ENCODE peak calls at places on chromosomes 6 and 20, in six cellular contexts. Q is endothelial cell of umbilical vein, V is GM12878, K is A549, Z is K562, A is HepG2. O is an unnamed sample.

GRCh38 chr6:112007805-112008204 is 46.1 kb upstream of the CCN6 start:
- DNase-seq in Z (no peak), V (no peak), Q (peak), K (no peak), A (no peak), O (peak)

GRCh38 chr6:85983032-85983659 is 340.5 kb upstream of the SYNCRIP start:
- DNase-seq in K (no peak), Z (no peak), A (no peak), Q (no peak), V (no peak), O (no peak)

GRCh38 chr6:141701732-141702131 is 431.0 kb upstream of the GJE1 start:
- DNase-seq in Z (no peak), K (no peak), Q (no peak), V (no peak), A (no peak), O (no peak)

GRCh38 chr6:56757585-56757984 is 114.9 kb upstream of the DST start:
- DNase-seq in Z (no peak), Q (peak), K (peak), A (peak), V (no peak), O (peak)

GRCh38 chr20:62366370-62367135 is 559 bp downstream of the LAMA5 start:
- DNase-seq in Q (no peak), K (peak), V (no peak), Z (peak), A (peak), O (no peak)

GRCh38 chr6:144673807-144674206 is 388.7 kb downstream of the UTRN start:
- DNase-seq in Z (no peak), V (no peak), Q (no peak), A (no peak), K (no peak), O (no peak)

GRCh38 chr6:27720607-27721580 is 191.3 kb downstream of the OR2B2 start:
- DNase-seq in K (peak), V (no peak), Z (peak), A (peak), Q (peak), O (no peak)

GRCh38 chr20:10639762-10640556 is 33.8 kb downstream of the JAG1 start:
- DNase-seq in Z (no peak), A (no peak), Q (no peak), K (no peak), V (no peak), O (no peak)

GRCh38 chr20:7848351-7848750 is 91.9 kb downstream of the HAO1 start:
- DNase-seq in A (no peak), V (no peak), K (no peak), Q (no peak), Z (no peak), O (no peak)

GRCh38 chr6:21022343-21023107 is 488.3 kb downstream of the CDKAL1 start:
- DNase-seq in Q (peak), V (peak), Z (no peak), A (peak), K (no peak), O (no peak)

GRCh38 chr6:88166901-88167624 is 916 bp upstream of the CNR1 start:
- DNase-seq in Q (no peak), K (no peak), Z (no peak), A (no peak), V (no peak), O (no peak)

GRCh38 chr6:139449611-139450000 is 75.2 kb upstream of the CITED2 start:
- DNase-seq in A (no peak), Q (peak), K (no peak), Z (peak), V (no peak), O (no peak)

GRCh38 chr6:39189915-39190544 is 39.2 kb downstream of the KCNK5 start:
- DNase-seq in K (peak), A (peak), Z (peak), Q (no peak), V (no peak), O (peak)

GRCh38 chr20:51666126-51666525 is 102.1 kb downstream of the ATP9A start:
- DNase-seq in A (no peak), Q (no peak), K (no peak), V (no peak), Z (no peak), O (no peak)

GRCh38 chr6:150267686-150268561 is 100.9 kb upstream of the IYD start:
- DNase-seq in Q (no peak), K (no peak), V (no peak), A (no peak), Z (peak), O (no peak)

GRCh38 chr6:20605581-20605980 is 71.3 kb downstream of the CDKAL1 start:
- DNase-seq in K (no peak), Q (no peak), V (no peak), A (no peak), Z (no peak), O (peak)

GRCh38 chr6:19410477-19410876 is 426.7 kb upstream of the ID4 start:
- DNase-seq in K (peak), Q (no peak), V (no peak), Z (no peak), A (no peak), O (no peak)

GRCh38 chr6:125211352-125211751 is 57.8 kb downstream of the TPD52L1 start:
- DNase-seq in A (no peak), Z (no peak), K (no peak), Q (no peak), V (no peak), O (no peak)

GRCh38 chr6:90397929-90398674 is 101.5 kb upstream of the BACH2 start:
- DNase-seq in Q (peak), A (no peak), V (no peak), K (peak), Z (no peak), O (peak)

GRCh38 chr6:130396722-130397121 is 30.9 kb downstream of the TMEM200A start:
- DNase-seq in Q (no peak), Z (no peak), V (no peak), K (no peak), A (no peak), O (no peak)

GRCh38 chr6:63440594-63440993 is 120.8 kb upstream of the LGSN start:
- DNase-seq in V (no peak), A (no peak), Z (no peak), K (peak), Q (no peak), O (no peak)

GRCh38 chr6:35731736-35732532 is 4.9 kb upstream of the ARMC12 start:
- DNase-seq in K (peak), V (peak), A (peak), Z (peak), Q (peak), O (peak)

GRCh38 chr6:70563540-70563939 is 3.2 kb upstream of the SDHAF4 start:
- DNase-seq in Q (no peak), V (no peak), Z (no peak), K (peak), A (no peak), O (no peak)

GRCh38 chr6:44487002-44487401 is 99.5 kb downstream of the CDC5L start:
- DNase-seq in V (no peak), A (no peak), K (no peak), Q (no peak), Z (no peak), O (no peak)

GRCh38 chr6:149482542-149483261 is 2.1 kb downstream of the ZC3H12D start:
- DNase-seq in K (no peak), V (no peak), Z (no peak), A (no peak), Q (no peak), O (peak)

GRCh38 chr6:10373642-10374359 is 41.1 kb downstream of the TFAP2A start:
- DNase-seq in Q (no peak), Z (no peak), V (no peak), A (peak), K (peak), O (no peak)

GRCh38 chr6:108564178-108564577 is 3.5 kb downstream of the FOXO3 start:
- DNase-seq in A (no peak), Q (peak), Z (no peak), V (no peak), K (no peak), O (no peak)

GRCh38 chr6:7821426-7821825 is 89.2 kb downstream of the TXNDC5 start:
- DNase-seq in A (no peak), Z (no peak), Q (no peak), K (no peak), V (no peak), O (no peak)

GRCh38 chr6:163837681-163838431 is 423.3 kb downstream of the QKI start:
- DNase-seq in V (no peak), Q (no peak), Z (no peak), K (no peak), A (no peak), O (no peak)

GRCh38 chr6:111683749-111684267 is 78.1 kb upstream of the TRAF3IP2 start:
- DNase-seq in V (no peak), Z (no peak), A (no peak), Q (peak), K (no peak), O (no peak)

GRCh38 chr20:63361507-63362425 is 617 bp upstream of the CHRNA4 start:
- DNase-seq in V (no peak), A (no peak), Q (no peak), Z (no peak), K (no peak), O (no peak)

GRCh38 chr20:31605902-31606677 is 1.0 kb downstream of the ID1 start:
- DNase-seq in Z (peak), K (no peak), A (peak), Q (peak), V (no peak), O (peak)

GRCh38 chr6:14729186-14729871 is 516.5 kb upstream of the JARID2 start:
- DNase-seq in A (no peak), Q (no peak), V (peak), K (no peak), Z (no peak), O (peak)

GRCh38 chr6:71294121-71294523 is 5.5 kb downstream of the OGFRL1 start:
- DNase-seq in V (no peak), A (no peak), K (no peak), Q (peak), Z (no peak), O (no peak)

GRCh38 chr6:109002100-109002697 is 92.4 kb downstream of the SESN1 start:
- DNase-seq in Q (no peak), A (no peak), K (no peak), Z (no peak), V (no peak), O (no peak)

GRCh38 chr6:68086199-68086598 is 548.9 kb upstream of the ADGRB3 start:
- DNase-seq in Z (no peak), A (no peak), K (no peak), Q (no peak), V (no peak), O (no peak)

GRCh38 chr20:38873050-38873581 is 53.1 kb upstream of the FAM83D start:
- DNase-seq in K (no peak), A (no peak), Z (no peak), Q (no peak), V (peak), O (no peak)

GRCh38 chr6:132734694-132735236 is 20.9 kb upstream of the VNN1 start:
- DNase-seq in V (no peak), A (peak), Z (no peak), Q (no peak), K (peak), O (peak)

GRCh38 chr20:63610581-63611435 is 16.1 kb downstream of the GMEB2 start:
- DNase-seq in Z (no peak), V (no peak), Q (no peak), K (no peak), A (no peak), O (no peak)

DNA sequence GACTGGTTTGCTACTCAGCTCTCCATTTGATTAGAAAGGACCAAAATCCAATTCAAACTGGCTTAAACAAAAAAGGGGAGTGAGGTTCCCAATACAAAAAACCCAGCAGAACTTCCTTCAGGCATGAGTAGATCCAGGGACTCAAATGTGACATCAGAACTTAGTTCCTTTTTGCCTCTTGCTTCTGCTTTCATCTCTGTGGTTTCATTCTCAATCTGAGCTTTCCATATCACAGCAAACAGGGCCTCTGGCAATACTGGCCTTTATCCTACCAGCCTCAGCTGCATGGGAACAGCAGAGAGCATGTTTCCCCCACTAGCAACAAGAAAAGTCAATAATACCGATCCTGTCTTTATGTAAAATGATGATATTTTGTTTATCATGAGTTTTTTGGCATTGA is 28.6 kb upstream of the PRELID3B start:
- DNase-seq in A (no peak), Z (no peak), K (no peak), Q (no peak), V (no peak), O (no peak)
- TF ChIP-seq MYC in A (no peak), Z (no peak), K (no peak), Q (no peak), V (no peak), O (no peak)

DNA sequence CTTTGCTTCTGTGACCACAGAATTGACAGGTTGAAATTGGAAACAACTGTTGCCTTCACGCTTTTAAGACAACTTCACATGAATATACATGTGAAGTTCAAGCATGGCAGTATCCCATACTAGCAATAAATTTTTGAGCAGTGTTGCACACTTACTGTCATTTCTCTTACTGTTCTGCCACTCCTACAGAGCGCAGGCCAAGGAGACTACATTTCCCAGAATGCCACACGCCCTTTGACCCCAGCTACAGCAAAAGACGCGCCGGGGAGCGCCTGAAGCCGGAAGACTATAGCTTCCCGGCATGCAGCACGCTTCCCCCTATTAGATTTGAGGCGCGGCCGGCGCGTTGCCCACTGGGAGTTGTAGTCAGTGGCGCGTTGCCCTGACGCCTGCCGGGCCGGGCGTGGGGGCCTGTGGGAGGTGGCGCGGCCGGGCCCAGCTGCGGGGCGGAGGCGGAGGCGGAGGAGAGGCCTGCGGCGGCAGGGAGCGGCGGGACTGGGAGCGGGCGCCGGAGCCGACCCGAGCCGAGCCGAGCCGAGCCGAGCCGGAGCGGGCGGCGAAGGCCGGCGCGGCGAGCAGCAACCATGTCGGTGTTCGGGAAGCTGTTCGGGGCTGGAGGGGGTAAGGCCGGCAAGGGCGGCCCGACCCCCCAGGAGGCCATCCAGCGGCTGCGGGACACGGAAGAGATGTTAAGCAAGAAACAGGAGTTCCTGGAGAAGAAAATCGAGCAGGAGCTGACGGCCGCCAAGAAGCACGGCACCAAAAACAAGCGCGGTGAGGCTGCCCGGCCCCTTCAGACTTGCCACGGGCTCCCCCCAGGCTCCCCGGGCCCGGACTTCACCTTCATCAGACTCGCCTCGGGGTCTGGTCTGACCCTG is at the start of gene CHMP4B:
- DNase-seq in Q (peak), K (peak), Z (peak), V (peak), A (peak), O (peak)
- TF ChIP-seq POLR2A in Q (peak), K (peak), Z (no peak), V (peak), A (peak), O (peak)

GRCh38 chr6:30380464-30380863 is 35.5 kb downstream of the RPP21 start:
- DNase-seq in A (no peak), V (no peak), K (no peak), Z (no peak), Q (no peak), O (no peak)

GRCh38 chr6:30378290-30378937 is 33.5 kb downstream of the RPP21 start:
- DNase-seq in Z (peak), K (peak), A (peak), Q (peak), V (no peak), O (peak)
- TF ChIP-seq MYC in Z (no peak), K (no peak), A (no peak), Q (no peak), V (no peak), O (no peak)

GRCh38 chr20:25195962-25196700 is 619 bp downstream of the ENTPD6 start:
- DNase-seq in A (peak), Q (no peak), K (peak), Z (no peak), V (no peak), O (no peak)
- TF ChIP-seq POLR2A in A (no peak), Q (no peak), K (no peak), Z (no peak), V (no peak), O (no peak)

O was measured in NB4.